ENCODE peak calls at places on chromosomes 11 and 22, in eight cellular contexts. K is BJ, P is fibroblast of lung, W is psoas muscle, C is cardiac fibroblast, S is A673, V is brain microvascular endothelial cell, O is tibial nerve. N is an unnamed sample.

GRCh38 chr11:8352852-8353505 is 89.3 kb upstream of the LMO1 start:
- DNase-seq in K (no peak), V (no peak), C (no peak), S (no peak), P (no peak), O (no peak), W (no peak), N (peak; percentile 32)

GRCh38 chr11:114317738-114318137 is 21.5 kb downstream of the NNMT start:
- DNase-seq in C (peak; percentile 78), W (no peak), K (no peak), P (peak; percentile 61), S (peak; percentile 43), O (no peak), V (no peak), N (peak; percentile 40)

GRCh38 chr11:128520886-128521696 is 66.3 kb downstream of the ETS1 start:
- DNase-seq in O (no peak), V (no peak), S (no peak), C (no peak), K (no peak), P (no peak), W (no peak), N (no peak)

GRCh38 chr11:91100432-91100831 is 877.6 kb upstream of the CHORDC1 start:
- DNase-seq in O (no peak), P (peak; percentile 3), S (peak; percentile 31), V (no peak), K (no peak), W (no peak), C (no peak), N (peak; percentile 15)

GRCh38 chr11:128843198-128843766 is 23.8 kb downstream of the KCNJ1 start:
- DNase-seq in S (no peak), W (no peak), P (no peak), C (no peak), V (no peak), K (no peak), O (no peak), N (no peak)

GRCh38 chr11:606245-606644 is 9.5 kb downstream of the IRF7 start:
- DNase-seq in C (peak; percentile 84), K (no peak), S (peak; percentile 55), W (no peak), V (no peak), P (peak; percentile 54), O (no peak), N (peak; percentile 66)

GRCh38 chr22:46462726-46463371 is 74.6 kb downstream of the CELSR1 start:
- DNase-seq in K (peak; percentile 60), W (no peak), S (peak; percentile 37), V (peak; percentile 45), C (no peak), O (no peak), P (no peak), N (peak; percentile 97)

GRCh38 chr11:2752923-2753322 is 53.1 kb upstream of the KCNQ1OT1 start:
- DNase-seq in O (no peak), C (no peak), V (no peak), W (no peak), S (no peak), K (no peak), P (no peak), N (no peak)

GRCh38 chr22:20131593-20131855 is at the start of gene ZDHHC8:
- DNase-seq in K (no peak), P (no peak), W (peak; percentile 61), C (peak; percentile 35), O (no peak), S (peak; percentile 37), V (no peak), N (peak; percentile 38)

GRCh38 chr11:23903044-23903704 is 593.7 kb upstream of the LUZP2 start:
- DNase-seq in V (peak; percentile 95), S (no peak), W (no peak), K (peak; percentile 49), C (peak; percentile 86), P (peak; percentile 71), O (no peak), N (peak; percentile 59)

GRCh38 chr11:83990160-83990733 is 704.1 kb upstream of the CCDC90B start:
- DNase-seq in C (no peak), P (no peak), W (peak; percentile 14), V (no peak), K (no peak), S (peak; percentile 7), O (no peak), N (no peak)

GRCh38 chr11:9847636-9848035 is 183.8 kb downstream of the SWAP70 start:
- DNase-seq in O (no peak), C (peak; percentile 22), P (no peak), V (no peak), S (no peak), W (no peak), K (no peak), N (no peak)

GRCh38 chr11:78428773-78429172 is 11.2 kb upstream of the GAB2 start:
- DNase-seq in K (no peak), P (no peak), O (no peak), C (no peak), V (no peak), S (no peak), W (no peak), N (no peak)

GRCh38 chr11:78427615-78428272 is 10.1 kb upstream of the GAB2 start:
- DNase-seq in C (no peak), S (no peak), W (no peak), O (no peak), V (no peak), K (no peak), P (no peak), N (peak; percentile 82)

GRCh38 chr11:78429667-78430066 is 12.0 kb upstream of the GAB2 start:
- DNase-seq in V (no peak), K (no peak), S (no peak), P (no peak), C (no peak), O (no peak), W (no peak), N (no peak)

GRCh38 chr11:78428273-78428651 is 10.6 kb upstream of the GAB2 start:
- DNase-seq in W (no peak), O (no peak), V (no peak), P (no peak), K (no peak), C (no peak), S (no peak), N (no peak)

DNA sequence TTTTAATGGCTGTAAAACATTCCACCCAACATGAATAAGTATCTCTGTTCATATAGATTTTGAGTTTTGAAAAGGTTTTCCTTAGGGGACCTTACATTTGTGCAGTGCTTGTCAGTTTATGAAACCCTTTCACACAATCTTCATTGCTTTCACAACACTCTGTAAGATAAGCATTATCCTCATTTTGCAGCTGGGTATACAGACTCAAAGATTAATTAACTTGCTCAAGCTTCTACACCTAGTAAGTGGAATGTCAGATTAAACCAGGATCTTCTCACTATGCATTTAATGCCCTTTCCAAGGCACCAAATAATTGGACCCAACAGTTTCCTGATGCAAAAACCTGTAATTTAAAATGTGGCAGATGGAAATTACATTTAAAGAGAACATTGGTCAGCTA is 11.6 kb upstream of the GAB2 start:
- DNase-seq in V (no peak), S (no peak), P (no peak), K (no peak), O (no peak), W (no peak), C (no peak), N (no peak)
- H3K4me3 ChIP-seq in V (no peak overlapping the region), S (no peak overlapping the region), P (no peak overlapping the region), K (no peak overlapping the region), O (no peak overlapping the region), W (no peak overlapping the region), C (no peak overlapping the region), N (no peak overlapping the region)

GRCh38 chr11:73376803-73377629 is 817 bp downstream of the RELT start:
- DNase-seq in P (peak; percentile 70), S (no peak), C (peak; percentile 81), K (no peak), W (peak; percentile 71), V (peak; percentile 66), O (peak; percentile 23), N (peak; percentile 80)

GRCh38 chr11:73374130-73374529 is 2.1 kb upstream of the RELT start:
- DNase-seq in S (no peak), O (no peak), P (no peak), W (no peak), V (no peak), K (no peak), C (no peak), N (no peak)

GRCh38 chr11:73375830-73376167 is 400 bp upstream of the RELT start:
- DNase-seq in V (no peak), C (no peak), K (no peak), O (no peak), P (no peak), S (no peak), W (no peak), N (no peak)

GRCh38 chr11:73376168-73376802 is at the start of gene RELT:
- DNase-seq in P (peak; percentile 88), S (peak; percentile 97), O (peak; percentile 58), W (peak; percentile 90), V (peak; percentile 76), C (peak; percentile 95), K (peak; percentile 34), N (peak; percentile 93)

DNA sequence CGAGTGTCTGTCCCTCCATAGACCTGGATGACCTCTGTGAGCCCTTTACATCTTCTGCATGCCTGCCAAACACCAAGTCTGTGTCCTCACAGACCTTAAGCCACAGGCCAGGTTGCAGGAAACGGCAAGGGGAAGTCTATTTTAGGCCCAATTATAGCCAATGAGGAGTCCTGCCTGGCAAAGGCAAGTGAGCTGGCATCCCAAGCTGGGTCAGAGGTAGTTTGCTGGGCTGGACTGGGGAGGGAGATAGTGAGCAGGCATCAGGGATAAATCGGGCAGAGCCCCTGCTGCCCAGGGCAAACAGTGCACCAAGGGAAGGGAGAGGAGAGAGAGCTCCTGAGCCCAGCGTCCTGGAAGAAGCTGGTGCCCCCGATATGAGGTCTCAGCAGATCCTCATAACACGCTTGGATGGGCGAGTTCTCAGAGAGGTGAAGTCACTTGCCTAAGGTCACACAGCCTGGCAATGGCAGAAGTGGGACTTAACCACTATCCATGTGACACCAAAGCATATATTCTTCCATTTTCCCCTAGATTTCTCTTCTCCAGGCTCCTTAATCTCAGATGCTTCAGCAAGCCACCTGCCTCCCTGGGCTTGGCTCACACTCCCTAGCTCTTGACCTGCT is 3.7 kb upstream of the RELT start:
- DNase-seq in C (peak; percentile 27), W (no peak), K (no peak), P (no peak), O (no peak), S (peak; percentile 38), V (peak; percentile 21), N (no peak)
- TF ChIP-seq CTCF in C (peak; percentile 36), W (peak; percentile 18), K (peak; percentile 47), P (no peak), O (no peak), S (no peak), V (peak; percentile 48), N (no peak)

DNA sequence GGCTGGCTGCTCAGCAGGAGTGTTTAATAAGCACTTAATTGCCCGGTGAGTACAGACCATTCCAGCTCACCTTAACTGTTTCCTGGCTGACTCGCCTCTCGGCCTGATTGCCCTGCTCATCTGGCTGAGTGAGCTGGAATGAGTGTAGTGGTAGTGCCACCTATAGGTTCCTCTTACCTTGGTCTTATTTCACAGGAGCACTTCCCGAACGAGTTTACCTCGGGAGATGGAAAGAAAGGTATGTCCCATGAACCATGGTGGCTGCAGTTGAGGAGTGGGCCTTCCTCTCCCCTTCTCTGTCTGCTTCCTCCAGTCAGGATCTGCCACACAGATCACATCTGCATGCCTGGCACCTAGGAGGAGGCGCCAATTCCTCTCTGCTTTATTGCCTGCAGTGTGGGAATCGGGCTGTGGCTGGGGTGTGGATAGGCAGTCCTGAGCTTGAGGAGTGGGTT is 26.7 kb downstream of the UPB1 start:
- DNase-seq in W (no peak), O (no peak), V (peak; percentile 41), S (peak; percentile 66), C (peak; percentile 71), P (peak; percentile 52), K (no peak), N (peak; percentile 96)
- H3K4me3 ChIP-seq in W (no peak overlapping the region), O (no peak overlapping the region), V (no peak overlapping the region), S (no peak overlapping the region), C (no peak overlapping the region), P (no peak overlapping the region), K (no peak overlapping the region), N (no peak overlapping the region)

GRCh38 chr11:108923413-108923812 is 258.5 kb downstream of the DDX10 start:
- DNase-seq in C (no peak), P (no peak), W (no peak), O (no peak), K (no peak), S (no peak), V (no peak), N (no peak)
- TF ChIP-seq CTCF in C (no peak), P (no peak), W (no peak), O (no peak), K (no peak), S (no peak), V (no peak), N (no peak)